ENCODE peak calls at places on chromosome 13, in six cellular contexts. W is midbrain, K is GM19239, V is fibroblast of lung, U is NCI-H1092, O is hypothalamus. L is an unnamed sample.

GRCh38 chr13:52411629-52412028 is 5.7 kb upstream of the THSD1 start:
- DNase-seq in W (no peak), K (peak), V (peak), U (no peak), O (no peak), L (no peak)

GRCh38 chr13:32426981-32427851 is 714 bp downstream of the N4BP2L1 start:
- DNase-seq in W (peak), K (peak), V (peak), U (peak), O (no peak), L (peak)

GRCh38 chr13:48741377-48741776 is 87.6 kb downstream of the CYSLTR2 start:
- DNase-seq in W (no peak), K (no peak), V (peak), U (no peak), O (no peak), L (no peak)

GRCh38 chr13:113297370-113297871 is 382 bp downstream of the LAMP1 start:
- DNase-seq in W (no peak), K (peak), V (peak), U (no peak), O (no peak), L (no peak)

GRCh38 chr13:29077051-29077813 is 257.1 kb downstream of the MTUS2 start:
- DNase-seq in W (no peak), K (no peak), V (no peak), U (no peak), O (no peak), L (no peak)

GRCh38 chr13:93411281-93411680 is 184.7 kb downstream of the GPC6 start:
- DNase-seq in W (no peak), K (no peak), V (peak), U (no peak), O (no peak), L (no peak)

GRCh38 chr13:110575322-110576069 is 14.0 kb upstream of the RAB20 start:
- DNase-seq in W (no peak), K (peak), V (peak), U (no peak), O (no peak), L (peak)

GRCh38 chr13:59490651-59491050 is 673.1 kb downstream of the DIAPH3 start:
- DNase-seq in W (no peak), K (no peak), V (no peak), U (no peak), O (no peak), L (no peak)

GRCh38 chr13:36920612-36921185 is 661 bp upstream of the SMAD9 start:
- DNase-seq in W (no peak), K (no peak), V (peak), U (no peak), O (no peak), L (no peak)

GRCh38 chr13:31725841-31726240 is 13.5 kb upstream of the RXFP2 start:
- DNase-seq in W (no peak), K (no peak), V (peak), U (no peak), O (no peak), L (no peak)

GRCh38 chr13:53174550-53174949 is 145.9 kb downstream of the OLFM4 start:
- DNase-seq in W (no peak), K (no peak), V (no peak), U (no peak), O (no peak), L (no peak)

GRCh38 chr13:69737129-69737935 is 370.3 kb upstream of the ATXN8OS start:
- DNase-seq in W (no peak), K (no peak), V (no peak), U (no peak), O (no peak), L (no peak)

GRCh38 chr13:44206429-44206828 is 167.2 kb upstream of the SERP2 start:
- DNase-seq in W (no peak), K (no peak), V (no peak), U (no peak), O (no peak), L (no peak)

GRCh38 chr13:110329798-110330461 is 22.8 kb downstream of the COL4A2 start:
- DNase-seq in W (no peak), K (no peak), V (peak), U (no peak), O (no peak), L (no peak)

GRCh38 chr13:25733696-25734435 is 317.9 kb downstream of the SHISA2 start:
- DNase-seq in W (no peak), K (no peak), V (peak), U (no peak), O (no peak), L (no peak)

GRCh38 chr13:64029343-64030093 is 2613.9 kb upstream of the PCDH20 start:
- DNase-seq in W (no peak), K (no peak), V (no peak), U (no peak), O (no peak), L (no peak)

GRCh38 chr13:48078251-48078656 is 16.6 kb downstream of the MED4 start:
- DNase-seq in W (no peak), K (peak), V (peak), U (no peak), O (no peak), L (no peak)

GRCh38 chr13:110137677-110138008 is 169.3 kb downstream of the COL4A1 start:
- DNase-seq in W (peak), K (peak), V (no peak), U (peak), O (no peak), L (peak)

GRCh38 chr13:79194272-79194671 is 211.8 kb downstream of the RBM26 start:
- DNase-seq in W (no peak), K (peak), V (no peak), U (no peak), O (no peak), L (no peak)

GRCh38 chr13:25725104-25725503 is 326.7 kb downstream of the SHISA2 start:
- DNase-seq in W (no peak), K (no peak), V (no peak), U (no peak), O (no peak), L (no peak)

GRCh38 chr13:101026328-101026727 is 351.7 kb upstream of the TMTC4 start:
- DNase-seq in W (no peak), K (no peak), V (no peak), U (no peak), O (no peak), L (no peak)

GRCh38 chr13:26509491-26509890 is 48.0 kb upstream of the WASF3 start:
- DNase-seq in W (no peak), K (no peak), V (no peak), U (no peak), O (no peak), L (no peak)

GRCh38 chr13:113158946-113159345 is 498 bp downstream of the PROZ start:
- DNase-seq in W (no peak), K (no peak), V (no peak), U (no peak), O (no peak), L (no peak)

GRCh38 chr13:48571121-48571901 is 38.4 kb upstream of the RCBTB2 start:
- DNase-seq in W (peak), K (no peak), V (peak), U (no peak), O (no peak), L (no peak)

GRCh38 chr13:99340638-99341037 is 33.4 kb upstream of the GPR183 start:
- DNase-seq in W (no peak), K (no peak), V (no peak), U (no peak), O (no peak), L (no peak)

GRCh38 chr13:63367522-63368198 is 1952.0 kb upstream of the PCDH20 start:
- DNase-seq in W (no peak), K (no peak), V (no peak), U (no peak), O (no peak), L (no peak)

GRCh38 chr13:79183231-79183630 is 222.8 kb downstream of the RBM26 start:
- DNase-seq in W (no peak), K (no peak), V (no peak), U (no peak), O (no peak), L (no peak)

GRCh38 chr13:39401091-39401647 is 201.8 kb downstream of the LHFPL6 start:
- DNase-seq in W (no peak), K (no peak), V (no peak), U (no peak), O (no peak), L (no peak)

GRCh38 chr13:38228322-38228721 is 121.3 kb upstream of the UFM1 start:
- DNase-seq in W (no peak), K (no peak), V (no peak), U (no peak), O (no peak), L (no peak)